ENCODE peak calls at places on chromosomes 5 and 9, in seven cellular contexts. Q is heart left ventricle, H is AG08395, M is glomerular endothelial cell, U is NCI-H1092 treated with DMSO at 0.1 percent for 48 hours, G is GM12865, L is T-cell. B is an unnamed sample.

GRCh38 chr5:37839441-37840035 is 303 bp downstream of the GDNF start:
- DNase-seq in Q (peak), H (peak), M (no peak), U (peak), G (peak), L (no peak), B (no peak)

GRCh38 chr5:34789021-34789531 is 49.9 kb upstream of the TTC23L start:
- DNase-seq in Q (no peak), H (peak), M (peak), U (no peak), G (peak), L (no peak), B (no peak)

GRCh38 chr5:57456531-57457135 is 26.0 kb downstream of the ACTBL2 start:
- DNase-seq in Q (no peak), H (no peak), M (no peak), U (no peak), G (no peak), L (no peak), B (no peak)

GRCh38 chr5:5318426-5319205 is 103.9 kb upstream of the ICE1 start:
- DNase-seq in Q (no peak), H (no peak), M (no peak), U (no peak), G (no peak), L (no peak), B (no peak)

GRCh38 chr9:132997591-132997990 is 19.1 kb downstream of the GFI1B start:
- DNase-seq in Q (no peak), H (peak), M (no peak), U (no peak), G (no peak), L (no peak), B (no peak)

GRCh38 chr5:172910828-172911627 is 48.2 kb upstream of the RPL26L1 start:
- DNase-seq in Q (peak), H (peak), M (no peak), U (no peak), G (peak), L (no peak), B (no peak)

GRCh38 chr9:22683393-22684075 is 236.9 kb downstream of the DMRTA1 start:
- DNase-seq in Q (no peak), H (peak), M (no peak), U (peak), G (no peak), L (no peak), B (no peak)

GRCh38 chr9:95486318-95486717 is 30.5 kb downstream of the PTCH1 start:
- DNase-seq in Q (no peak), H (no peak), M (no peak), U (no peak), G (no peak), L (no peak), B (no peak)

GRCh38 chr9:93097496-93098205 is 1.6 kb downstream of the CARD19 start:
- DNase-seq in Q (peak), H (no peak), M (no peak), U (no peak), G (no peak), L (no peak), B (no peak)

B was measured in T follicular helper cell.